ENCODE peak calls at places on chromosome 6, in ten cellular contexts. W is heart right ventricle; J is heart left ventricle; K is tibial artery; Q is brain microvascular endothelial cell; T is kidney; G is colonic mucosa; P is CD8-positive, alpha-beta T cell; H is esophagus muscularis mucosa; N is thyroid gland. A is an unnamed sample.

GRCh38 chr6:44738652-44739141 is 351.2 kb downstream of the CDC5L start:
- DNase-seq in W (no peak), J (no peak), K (no peak), Q (peak; percentile 36), T (no peak), G (no peak), P (no peak), H (peak; percentile 89), N (no peak), A (no peak)

GRCh38 chr6:125001684-125002083 is 39.4 kb downstream of the RNF217 start:
- DNase-seq in W (no peak), J (no peak), K (no peak), Q (no peak), T (no peak), G (no peak), P (no peak), H (no peak), N (no peak), A (no peak)

GRCh38 chr6:47319382-47319781 is 9.7 kb upstream of the TNFRSF21 start:
- DNase-seq in W (no peak), J (no peak), K (no peak), Q (no peak), T (no peak), G (no peak), P (no peak), H (no peak), N (no peak), A (no peak)

GRCh38 chr6:106730264-106730663 is 100.9 kb downstream of the QRSL1 start:
- DNase-seq in W (no peak), J (no peak), K (no peak), Q (no peak), T (no peak), G (no peak), P (no peak), H (no peak), N (no peak), A (no peak)

GRCh38 chr6:34094474-34095135 is 51.3 kb downstream of the GRM4 start:
- DNase-seq in W (no peak), J (no peak), K (no peak), Q (no peak), T (no peak), G (no peak), P (no peak), H (no peak), N (peak; percentile 86), A (no peak)

GRCh38 chr6:155311076-155311475 is 3.2 kb downstream of the TFB1M start:
- DNase-seq in W (no peak), J (no peak), K (no peak), Q (no peak), T (no peak), G (no peak), P (no peak), H (no peak), N (no peak), A (no peak)

GRCh38 chr6:44983467-44984365 is 344.4 kb upstream of the RUNX2 start:
- DNase-seq in W (no peak), J (no peak), K (no peak), Q (no peak), T (no peak), G (no peak), P (no peak), H (no peak), N (no peak), A (no peak)

GRCh38 chr6:147418523-147418922 is 90.0 kb upstream of the SAMD5 start:
- DNase-seq in W (no peak), J (no peak), K (no peak), Q (no peak), T (no peak), G (no peak), P (no peak), H (no peak), N (no peak), A (no peak)

DNA sequence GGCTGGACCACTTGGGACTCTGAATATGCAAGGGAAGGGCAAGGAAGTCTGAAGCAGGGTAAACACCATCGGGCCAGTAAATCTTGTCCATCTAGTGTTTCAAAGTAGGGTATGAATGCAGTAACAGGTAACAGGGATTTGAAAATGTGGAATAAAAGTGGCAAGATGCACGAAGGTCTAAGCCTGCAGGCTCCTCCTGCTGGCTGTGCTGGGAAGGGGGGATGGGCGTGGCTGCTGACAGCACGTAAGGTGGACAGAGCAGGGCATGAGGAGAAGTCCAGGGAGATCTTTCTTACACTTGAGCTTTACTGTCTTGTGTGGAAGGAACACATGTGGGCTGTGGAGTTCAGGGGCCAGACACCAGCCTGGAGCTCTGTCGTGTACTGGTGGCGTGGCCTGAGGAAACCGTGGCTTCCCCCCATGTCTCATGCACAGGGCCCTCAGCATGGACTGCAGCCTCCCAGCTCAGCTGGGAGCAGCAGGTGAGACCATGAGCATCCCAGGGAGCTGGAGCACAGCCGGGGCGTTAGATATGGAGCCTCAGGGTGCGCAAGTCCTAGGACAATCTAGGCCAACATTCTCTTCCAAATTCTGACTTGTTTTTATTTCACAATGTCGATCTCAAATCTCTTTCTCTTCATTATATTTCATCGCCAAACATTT is 84.5 kb downstream of the SLC22A23 start:
- DNase-seq in W (no peak), J (no peak), K (no peak), Q (no peak), T (no peak), G (no peak), P (no peak), H (no peak), N (no peak), A (no peak)
- TF ChIP-seq CTCF in W (no peak), J (no peak), K (no peak), Q (peak; percentile 49), T (no peak), G (no peak), P (no peak), H (peak; percentile 12), N (no peak), A (no peak)

GRCh38 chr6:158061709-158062461 is 80.2 kb downstream of the SYNJ2 start:
- DNase-seq in W (no peak), J (no peak), K (no peak), Q (peak; percentile 53), T (peak; percentile 65), G (no peak), P (no peak), H (no peak), N (no peak), A (no peak)

GRCh38 chr6:158059108-158059507 is 77.4 kb downstream of the SYNJ2 start:
- DNase-seq in W (no peak), J (no peak), K (peak; percentile 18), Q (no peak), T (peak; percentile 53), G (no peak), P (no peak), H (no peak), N (no peak), A (no peak)

GRCh38 chr6:158058156-158058723 is 76.6 kb downstream of the SYNJ2 start:
- DNase-seq in W (no peak), J (no peak), K (peak; percentile 11), Q (no peak), T (peak; percentile 7), G (no peak), P (no peak), H (no peak), N (no peak), A (no peak)

GRCh38 chr6:158061361-158061708 is 79.7 kb downstream of the SYNJ2 start:
- DNase-seq in W (no peak), J (no peak), K (no peak), Q (no peak), T (peak; percentile 73), G (no peak), P (no peak), H (no peak), N (peak; percentile 15), A (no peak)

GRCh38 chr6:158060447-158061360 is 79.0 kb downstream of the SYNJ2 start:
- DNase-seq in W (peak; percentile 82), J (peak; percentile 78), K (peak; percentile 88), Q (peak; percentile 89), T (peak; percentile 95), G (peak; percentile 82), P (no peak), H (no peak), N (peak; percentile 97), A (no peak)
- H3K4me3 ChIP-seq in W (no peak overlapping the region), J (no peak overlapping the region), K (no peak overlapping the region), Q (no peak overlapping the region), T (no peak overlapping the region), G (no peak overlapping the region), P (no peak overlapping the region), H (no peak overlapping the region), N (no peak overlapping the region), A (no peak overlapping the region)

GRCh38 chr6:157091243-157091642 is 232.1 kb downstream of the TMEM242 start:
- DNase-seq in W (no peak), J (no peak), K (no peak), Q (no peak), T (no peak), G (no peak), P (no peak), H (no peak), N (no peak), A (no peak)

GRCh38 chr6:157090736-157091135 is 232.6 kb downstream of the TMEM242 start:
- DNase-seq in W (no peak), J (no peak), K (no peak), Q (no peak), T (no peak), G (no peak), P (no peak), H (no peak), N (no peak), A (no peak)

GRCh38 chr6:157088841-157089240 is 234.5 kb downstream of the TMEM242 start:
- DNase-seq in W (no peak), J (no peak), K (no peak), Q (peak; percentile 10), T (no peak), G (no peak), P (no peak), H (no peak), N (no peak), A (no peak)

GRCh38 chr6:157089258-157089657 is 234.1 kb downstream of the TMEM242 start:
- DNase-seq in W (no peak), J (no peak), K (no peak), Q (peak; percentile 82), T (no peak), G (no peak), P (no peak), H (no peak), N (no peak), A (no peak)

GRCh38 chr6:157089851-157090250 is 233.5 kb downstream of the TMEM242 start:
- DNase-seq in W (no peak), J (no peak), K (no peak), Q (no peak), T (no peak), G (no peak), P (no peak), H (no peak), N (no peak), A (no peak)
- H3K36me3 ChIP-seq in W (peaks cover 23% of the 10 kb centered on the region), J (peaks cover 17% of the 10 kb centered on the region), K (no peaks in the 10 kb centered on the region), Q (no peaks in the 10 kb centered on the region), T (peaks cover 8% of the 10 kb centered on the region), G (no peaks in the 10 kb centered on the region), P (peaks cover 6% of the 10 kb centered on the region), H (peaks cover 7% of the 10 kb centered on the region), N (no peaks in the 10 kb centered on the region), A (peaks cover 14% of the 10 kb centered on the region)

DNA sequence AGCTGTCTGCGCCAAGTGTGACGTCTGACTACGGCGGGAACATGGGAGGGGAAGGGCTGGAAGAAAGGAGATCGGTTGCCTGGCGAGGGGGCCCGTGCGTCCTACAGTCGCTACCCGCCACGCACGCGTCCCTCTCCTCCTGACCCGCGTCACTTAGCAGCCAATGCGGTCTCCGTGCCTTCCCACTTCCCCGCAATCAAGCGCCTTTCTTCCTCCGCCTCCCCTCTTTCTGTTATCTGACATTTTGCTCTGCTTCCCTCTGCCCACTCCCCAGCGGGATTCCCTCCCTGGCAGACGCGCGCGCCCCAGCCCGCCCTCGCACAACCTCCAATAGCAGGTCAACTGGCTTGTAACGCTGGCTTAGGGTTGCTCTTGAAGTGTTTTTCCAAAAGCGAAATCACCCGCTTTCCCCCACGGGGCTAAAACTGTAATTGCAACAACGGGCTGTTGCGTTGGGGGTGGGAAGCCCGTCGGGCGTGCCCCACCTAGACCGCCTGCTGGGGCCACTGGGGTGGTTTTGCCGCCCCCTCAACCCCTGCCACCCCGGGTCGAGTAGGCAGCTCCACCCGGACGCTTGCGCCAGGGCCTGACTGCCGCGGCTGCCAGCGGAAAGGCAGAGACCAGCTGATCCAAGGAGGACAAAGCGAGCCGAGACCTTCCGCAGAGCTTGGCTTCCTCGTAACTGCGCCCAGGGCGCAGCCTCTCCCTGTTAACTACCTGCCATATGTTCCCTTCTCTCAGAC is 6.2 kb upstream of the SOX4 start:
- DNase-seq in W (peak; percentile 50), J (peak; percentile 51), K (peak; percentile 55), Q (peak; percentile 49), T (peak; percentile 86), G (peak; percentile 70), P (no peak), H (no peak), N (peak; percentile 66), A (peak; percentile 82)
- TF ChIP-seq CTCF in W (no peak), J (peak; percentile 4), K (peak; percentile 5), Q (peak; percentile 47), T (no peak), G (no peak), P (peak; percentile 17), H (peak; percentile 31), N (no peak), A (peak; percentile 28)